ENCODE peak calls at places on chromosomes 13 and 19, in ten cellular contexts. B, M, R, W, K, E, L, O, Z and X are unnamed samples. For H3K4me1 and H3K9me3, the result is how much of the 10 kb centered on the place peaks cover.

GRCh38 chr19:3784607-3785463 is 1.3 kb downstream of the MATK start:
- DNase-seq in L (no peak), R (no peak), W (no peak), E (no peak), O (no peak), B (no peak), K (no peak), M (no peak), Z (no peak), X (no peak)

GRCh38 chr13:90315061-90315460 is 1032.4 kb upstream of the MIR17HG start:
- DNase-seq in B (no peak), W (no peak), M (peak), L (no peak), Z (no peak), K (no peak), O (no peak), E (no peak), R (no peak), X (no peak)

GRCh38 chr19:19403373-19403901 is 2.0 kb upstream of the GATAD2A start:
- DNase-seq in L (peak), O (no peak), R (no peak), W (no peak), Z (no peak), K (no peak), E (no peak), B (no peak), M (no peak), X (no peak)

GRCh38 chr13:110779046-110779445 is 65.5 kb downstream of the ING1 start:
- DNase-seq in W (no peak), K (no peak), E (no peak), R (no peak), O (no peak), Z (no peak), B (no peak), M (no peak), L (no peak), X (no peak)

GRCh38 chr19:30590596-30591229 is 218.5 kb downstream of the ZNF536 start:
- DNase-seq in L (no peak), Z (no peak), W (no peak), B (no peak), K (no peak), O (no peak), E (no peak), M (no peak), R (no peak), X (peak)

GRCh38 chr13:98456423-98456845 is 120.5 kb downstream of the STK24 start:
- DNase-seq in E (no peak), Z (no peak), B (no peak), L (no peak), K (no peak), W (no peak), M (no peak), R (no peak), O (no peak), X (peak)

GRCh38 chr19:4911314-4911713 is 2.0 kb downstream of the UHRF1 start:
- DNase-seq in R (no peak), K (no peak), E (no peak), L (no peak), W (no peak), B (no peak), M (no peak), Z (no peak), O (no peak), X (no peak)

GRCh38 chr19:6272411-6272791 is 7.4 kb downstream of the MLLT1 start:
- DNase-seq in M (no peak), O (no peak), W (no peak), R (no peak), B (no peak), Z (no peak), E (no peak), L (no peak), K (no peak), X (no peak)

GRCh38 chr13:42377640-42378382 is 105.9 kb downstream of the AKAP11 start:
- DNase-seq in E (no peak), L (no peak), M (no peak), K (no peak), W (no peak), O (no peak), R (peak), Z (no peak), B (no peak), X (no peak)

GRCh38 chr19:44909775-44910174 is 4.2 kb downstream of the APOE start:
- DNase-seq in L (no peak), K (no peak), M (no peak), W (no peak), Z (no peak), B (no peak), O (no peak), E (no peak), R (no peak), X (no peak)

GRCh38 chr19:47813304-47813994 is 8.3 kb upstream of the CRX start:
- DNase-seq in M (peak), L (peak), K (peak), W (peak), E (no peak), B (peak), O (peak), R (peak), Z (peak), X (peak)

GRCh38 chr19:5785423-5785822 is 877 bp upstream of the PRR22 start:
- DNase-seq in Z (no peak), W (no peak), R (no peak), O (no peak), E (no peak), B (no peak), L (no peak), K (no peak), M (no peak), X (no peak)

GRCh38 chr13:98487016-98487415 is 89.9 kb downstream of the STK24 start:
- DNase-seq in E (no peak), B (no peak), W (no peak), Z (no peak), M (no peak), L (no peak), R (no peak), O (no peak), K (no peak), X (peak)

DNA sequence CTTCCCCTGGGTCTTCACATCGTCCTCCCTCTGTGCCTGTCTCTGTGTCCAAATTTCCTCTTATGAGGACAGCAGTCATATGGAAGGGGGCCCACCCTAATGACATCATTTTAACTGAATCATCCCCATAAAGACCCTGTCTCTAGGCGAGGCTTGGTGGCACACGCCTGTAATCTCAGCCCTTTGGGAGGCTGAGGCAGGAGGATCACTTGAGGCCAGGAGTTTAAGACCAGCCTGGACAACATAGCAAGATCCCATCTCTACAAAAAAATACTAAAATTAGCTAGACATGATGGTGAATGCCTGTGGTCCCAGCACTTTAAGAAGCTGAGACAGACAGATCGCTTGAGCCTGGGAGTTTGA is 4.8 kb downstream of the MYO9B start:
- DNase-seq in E (no peak), R (no peak), B (no peak), Z (no peak), K (no peak), O (no peak), L (no peak), W (no peak), M (no peak), X (no peak)
- H3K4me1 ChIP-seq in E (half or more), R (under half), B (half or more), Z (half or more), K (under half), O (under half), L (under half), W (half or more), M (under half), X (under half)

GRCh38 chr13:94710081-94710809 is 2.1 kb downstream of the SOX21 start:
- DNase-seq in M (no peak), L (no peak), K (peak), W (no peak), Z (no peak), E (no peak), B (no peak), R (no peak), O (no peak), X (no peak)
- H3K4me3 ChIP-seq in M (no peak), L (no peak), K (no peak), W (peak), Z (no peak), E (no peak), B (no peak), R (no peak), O (peak), X (peak)

DNA sequence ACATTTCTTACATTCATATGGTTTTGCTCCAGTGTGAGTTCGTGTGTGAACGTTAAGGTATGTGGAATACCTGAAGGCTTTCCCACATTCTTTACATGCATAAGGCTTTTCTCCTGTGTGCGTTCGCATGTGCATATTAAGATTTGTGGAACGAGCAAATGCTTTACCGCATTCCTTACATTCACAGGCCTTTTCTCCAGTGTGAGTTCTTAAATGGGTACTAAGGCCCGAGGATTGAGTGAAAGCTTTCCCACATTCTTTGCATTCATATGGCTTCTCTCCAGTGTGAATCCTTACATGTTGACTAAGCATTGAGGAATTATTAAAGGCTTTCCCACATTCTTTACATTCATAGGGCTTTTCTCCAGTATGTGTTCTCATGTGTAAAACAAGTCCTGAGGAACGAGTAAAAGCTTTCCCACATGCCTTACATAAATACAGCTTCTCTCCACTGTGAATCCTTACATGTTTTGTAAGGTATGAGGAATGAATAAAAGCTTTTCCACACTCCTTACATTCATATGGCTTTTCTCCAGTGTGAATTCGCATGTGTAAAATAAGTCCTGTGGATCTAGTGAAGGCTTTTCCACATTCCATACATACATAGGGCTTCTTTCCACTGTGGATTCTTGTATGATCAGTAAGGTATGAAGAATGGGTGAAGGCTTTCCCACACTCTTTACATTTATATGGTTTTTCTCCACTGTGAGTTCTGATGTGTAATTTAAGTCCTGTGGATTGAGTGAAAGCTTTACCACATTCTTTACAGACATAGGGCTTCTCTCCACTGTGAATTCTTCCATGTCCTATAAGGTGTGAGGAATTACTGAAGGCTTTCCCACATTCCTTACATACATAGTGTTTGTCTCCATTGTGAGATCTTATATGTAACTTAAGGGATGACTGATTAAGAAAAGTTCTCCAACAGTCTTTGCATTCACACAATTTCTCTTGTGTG is 10.7 kb downstream of the ZNF846 start:
- DNase-seq in Z (no peak), M (no peak), W (no peak), K (no peak), L (no peak), B (no peak), E (no peak), R (no peak), O (no peak), X (no peak)
- H3K9me3 ChIP-seq in Z (under half), M (under half), W (half or more), K (under half), L (under half), B (under half), E (half or more), R (under half), O (under half), X (under half)

GRCh38 chr19:34310494-34310981 is 54.5 kb upstream of the GPI start:
- DNase-seq in K (no peak), Z (no peak), B (no peak), M (no peak), L (no peak), E (no peak), R (no peak), W (no peak), O (peak), X (no peak)

GRCh38 chr19:34306213-34306661 is 51.9 kb downstream of the GARRE1 start:
- DNase-seq in W (no peak), E (no peak), L (no peak), M (no peak), B (no peak), R (no peak), O (no peak), Z (no peak), K (no peak), X (no peak)

GRCh38 chr19:34306824-34307223 is 52.5 kb downstream of the GARRE1 start:
- DNase-seq in M (no peak), B (no peak), W (no peak), E (no peak), K (no peak), O (no peak), Z (no peak), R (no peak), L (no peak), X (no peak)

GRCh38 chr19:34308381-34309367 is 54.3 kb downstream of the GARRE1 start:
- DNase-seq in K (no peak), Z (peak), B (no peak), L (no peak), E (no peak), M (no peak), W (no peak), R (peak), O (no peak), X (no peak)

GRCh38 chr19:34309368-34310138 is 55.2 kb downstream of the GARRE1 start:
- DNase-seq in R (no peak), E (no peak), L (no peak), W (no peak), Z (no peak), O (no peak), M (no peak), B (no peak), K (no peak), X (no peak)
- H3K4me1 ChIP-seq in R (under half), E (half or more), L (under half), W (half or more), Z (under half), O (under half), M (under half), B (half or more), K (under half), X (under half)

GRCh38 chr19:18118420-18119242 is 21.1 kb downstream of the MAST3 start:
- DNase-seq in O (peak), Z (no peak), W (no peak), B (no peak), R (no peak), L (no peak), E (no peak), K (no peak), M (no peak), X (no peak)

GRCh38 chr19:18120127-18120526 is 22.5 kb downstream of the MAST3 start:
- DNase-seq in O (no peak), K (no peak), Z (no peak), W (no peak), M (no peak), E (no peak), B (no peak), R (no peak), L (no peak), X (no peak)

GRCh38 chr19:18117692-18118378 is 20.3 kb downstream of the MAST3 start:
- DNase-seq in E (peak), B (peak), Z (peak), K (peak), W (peak), M (peak), L (peak), R (peak), O (peak), X (peak)

GRCh38 chr19:18121166-18121565 is 23.6 kb downstream of the MAST3 start:
- DNase-seq in B (no peak), M (no peak), R (no peak), E (no peak), O (no peak), Z (no peak), W (no peak), K (no peak), L (no peak), X (no peak)

GRCh38 chr19:18119243-18120105 is 21.9 kb downstream of the MAST3 start:
- DNase-seq in W (no peak), B (no peak), L (no peak), K (no peak), M (no peak), R (peak), Z (peak), O (no peak), E (no peak), X (no peak)
- H3K4me3 ChIP-seq in W (no peak), B (no peak), L (peak), K (no peak), M (no peak), R (peak), Z (peak), O (no peak), E (no peak), X (no peak)

GRCh38 chr13:74644239-74644638 is 510.0 kb upstream of the KLF12 start:
- DNase-seq in W (no peak), E (no peak), M (no peak), O (no peak), K (no peak), L (no peak), R (no peak), B (no peak), Z (no peak), X (no peak)
- H3K9me3 ChIP-seq in W (under half), E (under half), M (under half), O (under half), K (under half), L (under half), R (under half), B (under half), Z (under half), X (under half)

DNA sequence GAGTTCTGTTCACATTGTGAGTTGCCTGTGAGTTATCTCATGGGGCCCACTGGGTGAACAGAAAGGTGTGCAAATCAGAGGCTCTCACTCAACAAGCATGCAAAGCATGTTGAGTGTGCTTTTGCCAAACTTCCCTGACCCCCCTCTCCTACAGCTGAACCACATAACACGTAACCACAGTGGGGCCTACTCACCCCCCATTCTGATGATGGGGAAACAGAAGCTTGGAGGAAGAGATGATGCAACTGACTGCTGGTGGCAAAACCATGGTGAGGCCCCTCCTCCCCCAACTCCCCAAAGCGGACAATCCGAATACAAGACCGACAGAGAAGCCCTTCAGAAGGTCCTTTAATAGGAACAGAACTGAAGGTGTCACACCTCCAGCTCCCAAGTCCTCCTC is 4.0 kb downstream of the ZNF784 start:
- DNase-seq in B (no peak), Z (no peak), W (no peak), O (no peak), L (no peak), R (no peak), M (no peak), K (no peak), E (no peak), X (no peak)
- H3K4me1 ChIP-seq in B (under half), Z (under half), W (under half), O (under half), L (under half), R (under half), M (under half), K (under half), E (under half), X (under half)

GRCh38 chr13:40993987-40994386 is 25.1 kb downstream of the ELF1 start:
- DNase-seq in O (no peak), Z (no peak), K (no peak), M (peak), W (no peak), R (no peak), E (no peak), B (no peak), L (no peak), X (no peak)
- H3K4me3 ChIP-seq in O (no peak), Z (no peak), K (no peak), M (no peak), W (no peak), R (no peak), E (no peak), B (no peak), L (no peak), X (no peak)

DNA sequence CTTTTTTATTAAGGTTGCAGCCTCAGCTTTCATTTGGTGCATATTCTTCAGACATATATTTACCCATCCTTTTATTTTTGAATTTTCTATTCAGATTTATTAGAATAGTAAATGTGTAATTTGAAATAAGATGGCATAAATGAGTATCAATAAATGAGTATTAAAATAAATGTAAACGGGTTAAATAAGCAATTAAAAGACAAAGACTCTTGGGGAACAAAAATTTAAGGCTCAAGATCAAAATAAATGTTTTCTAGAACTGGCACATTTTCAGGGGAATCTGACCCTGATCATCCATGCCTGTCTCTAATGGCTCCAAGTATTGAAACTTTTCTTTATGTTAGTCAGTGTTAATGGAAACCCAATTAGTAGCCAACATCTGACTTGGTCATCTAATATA is 3.0 kb downstream of the OR10H3 start:
- DNase-seq in O (no peak), Z (no peak), K (no peak), M (no peak), L (no peak), W (no peak), E (no peak), B (no peak), R (no peak), X (no peak)
- H3K9me3 ChIP-seq in O (under half), Z (under half), K (under half), M (under half), L (under half), W (under half), E (under half), B (under half), R (under half), X (under half)

DNA sequence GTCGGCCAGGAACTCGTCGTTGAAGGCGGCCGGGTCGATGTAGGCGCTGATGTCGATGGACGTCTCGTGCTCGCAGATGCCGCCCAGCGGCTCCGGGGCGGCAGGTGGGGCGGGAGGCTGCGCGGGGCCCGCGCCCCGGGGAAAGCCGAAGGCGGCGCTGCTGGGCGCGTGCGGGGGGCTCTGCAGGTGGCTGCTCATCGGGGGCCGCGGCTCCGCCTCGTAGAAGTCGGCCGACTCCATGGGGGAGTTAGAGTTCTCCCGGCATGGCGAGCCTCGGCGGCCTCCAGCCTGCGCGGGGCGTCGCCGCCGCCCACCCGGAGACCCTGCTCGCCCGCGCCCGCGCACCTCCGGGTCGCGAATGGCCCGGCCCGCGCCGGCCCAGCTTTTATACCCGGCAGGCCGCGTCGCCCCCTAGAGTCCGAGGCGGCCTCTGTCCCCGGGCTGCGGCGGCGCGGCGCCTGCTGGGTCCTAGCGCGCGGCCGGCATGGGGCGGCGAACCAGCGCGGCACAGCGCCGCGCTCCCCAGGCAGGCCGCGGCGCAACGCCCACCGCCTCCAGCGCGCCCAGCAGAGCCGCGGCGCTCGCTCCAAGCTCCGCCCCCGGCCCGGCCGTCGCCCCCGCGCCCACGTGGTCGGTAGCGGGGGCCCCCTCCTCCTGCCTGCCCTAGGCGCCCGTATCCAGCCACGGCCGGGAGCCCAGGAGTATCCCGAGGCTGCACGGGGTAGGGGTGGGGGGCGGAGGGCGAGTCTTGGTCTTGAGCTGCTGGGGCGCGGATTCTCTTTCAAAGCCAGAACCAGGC is at the start of gene CEBPA:
- DNase-seq in O (peak), W (peak), K (peak), L (peak), R (peak), Z (peak), B (peak), M (peak), E (no peak), X (peak)
- H3K4me1 ChIP-seq in O (under half), W (under half), K (under half), L (under half), R (under half), Z (under half), B (under half), M (half or more), E (under half), X (under half)